ENCODE peak calls at places on chromosomes 7 and 10, in eight cellular contexts. Q, B, X, K, P, M, Z and R are unnamed samples. For H3K36me3, the result is how much of the 10 kb centered on the place peaks cover.

GRCh38 chr10:60235001-60235400 is 154.7 kb downstream of the ANK3 start:
- DNase-seq in Q (no peak), B (no peak), X (peak), K (no peak), P (no peak), M (no peak), Z (no peak), R (no peak)

GRCh38 chr10:29806350-29806788 is 171.6 kb upstream of the SVIL start:
- DNase-seq in Q (no peak), B (no peak), X (peak), K (no peak), P (no peak), M (no peak), Z (no peak), R (no peak)

GRCh38 chr10:85266808-85267207 is 938.4 kb downstream of the CCSER2 start:
- DNase-seq in Q (no peak), B (no peak), X (no peak), K (no peak), P (no peak), M (no peak), Z (no peak), R (no peak)

GRCh38 chr10:191703-192518 is 56.7 kb downstream of the ZMYND11 start:
- DNase-seq in Q (no peak), B (peak), X (peak), K (no peak), P (no peak), M (peak), Z (no peak), R (no peak)

GRCh38 chr7:23597908-23598224 is 684 bp downstream of the CCDC126 start:
- DNase-seq in Q (no peak), B (peak), X (peak), K (no peak), P (peak), M (no peak), Z (no peak), R (no peak)

GRCh38 chr7:157000047-157000726 is 10.3 kb downstream of the MNX1 start:
- DNase-seq in Q (no peak), B (peak), X (no peak), K (no peak), P (peak), M (no peak), Z (peak), R (no peak)

GRCh38 chr7:150941983-150942590 is 36.0 kb downstream of the KCNH2 start:
- DNase-seq in Q (no peak), B (no peak), X (peak), K (no peak), P (peak), M (no peak), Z (no peak), R (no peak)

GRCh38 chr10:126511917-126512487 is 123.7 kb upstream of the ADAM12 start:
- DNase-seq in Q (no peak), B (no peak), X (no peak), K (no peak), P (no peak), M (no peak), Z (no peak), R (no peak)

GRCh38 chr10:11300071-11300470 is 282.4 kb downstream of the CELF2 start:
- DNase-seq in Q (no peak), B (no peak), X (no peak), K (no peak), P (no peak), M (no peak), Z (no peak), R (no peak)

GRCh38 chr10:80501913-80502521 is 35.7 kb upstream of the SH2D4B start:
- DNase-seq in Q (no peak), B (no peak), X (no peak), K (no peak), P (no peak), M (no peak), Z (no peak), R (no peak)

GRCh38 chr7:99409192-99409572 is 413 bp downstream of the BUD31 start:
- DNase-seq in Q (no peak), B (no peak), X (no peak), K (no peak), P (no peak), M (no peak), Z (no peak), R (no peak)

GRCh38 chr7:52959878-52960660 is 75.4 kb upstream of the POM121L12 start:
- DNase-seq in Q (no peak), B (no peak), X (no peak), K (no peak), P (no peak), M (no peak), Z (no peak), R (no peak)

GRCh38 chr7:1819258-1819841 is 149.3 kb downstream of the ELFN1 start:
- DNase-seq in Q (no peak), B (no peak), X (no peak), K (no peak), P (no peak), M (no peak), Z (no peak), R (no peak)

GRCh38 chr7:145009866-145010265 is 174.0 kb upstream of the TPK1 start:
- DNase-seq in Q (no peak), B (no peak), X (peak), K (no peak), P (no peak), M (no peak), Z (no peak), R (no peak)

GRCh38 chr10:49585387-49585786 is 24.7 kb upstream of the SLC18A3 start:
- DNase-seq in Q (no peak), B (no peak), X (peak), K (peak), P (no peak), M (no peak), Z (no peak), R (no peak)

GRCh38 chr10:70132098-70133029 is at the start of gene AIFM2:
- DNase-seq in Q (peak), B (peak), X (peak), K (no peak), P (peak), M (peak), Z (peak), R (no peak)

GRCh38 chr7:42262907-42263466 is 26.0 kb upstream of the GLI3 start:
- DNase-seq in Q (no peak), B (no peak), X (peak), K (no peak), P (no peak), M (peak), Z (no peak), R (no peak)

GRCh38 chr10:50447691-50448090 is 176.1 kb downstream of the SGMS1 start:
- DNase-seq in Q (no peak), B (no peak), X (no peak), K (no peak), P (no peak), M (no peak), Z (no peak), R (no peak)

GRCh38 chr7:123260428-123260960 is 60.7 kb upstream of the SLC13A1 start:
- DNase-seq in Q (no peak), B (no peak), X (peak), K (no peak), P (peak), M (no peak), Z (no peak), R (no peak)

GRCh38 chr10:6203331-6204062 is 765 bp downstream of the PFKFB3 start:
- DNase-seq in Q (peak), B (peak), X (no peak), K (no peak), P (peak), M (peak), Z (peak), R (no peak)

GRCh38 chr7:28732037-28732869 is 225.9 kb downstream of the TRIL start:
- DNase-seq in Q (no peak), B (no peak), X (peak), K (no peak), P (no peak), M (peak), Z (no peak), R (no peak)

GRCh38 chr7:130420943-130421578 is 19.8 kb downstream of the CEP41 start:
- DNase-seq in Q (no peak), B (no peak), X (peak), K (no peak), P (no peak), M (no peak), Z (no peak), R (no peak)

GRCh38 chr10:3537518-3537917 is 247.5 kb downstream of the KLF6 start:
- DNase-seq in Q (no peak), B (no peak), X (no peak), K (no peak), P (no peak), M (no peak), Z (no peak), R (no peak)

GRCh38 chr7:95865716-95866371 is 93.5 kb downstream of the DYNC1I1 start:
- DNase-seq in Q (no peak), B (no peak), X (no peak), K (no peak), P (no peak), M (no peak), Z (no peak), R (peak)

GRCh38 chr7:1894906-1895663 is 225.0 kb downstream of the ELFN1 start:
- DNase-seq in Q (no peak), B (no peak), X (no peak), K (no peak), P (no peak), M (no peak), Z (no peak), R (no peak)

GRCh38 chr10:31669367-31669766 is 259.3 kb downstream of the ARHGAP12 start:
- DNase-seq in Q (no peak), B (no peak), X (no peak), K (no peak), P (no peak), M (no peak), Z (no peak), R (no peak)

GRCh38 chr7:77205706-77206105 is 6.1 kb upstream of the FGL2 start:
- DNase-seq in Q (no peak), B (no peak), X (no peak), K (no peak), P (no peak), M (no peak), Z (no peak), R (no peak)

GRCh38 chr7:5625938-5626337 is 155.5 kb downstream of the RNF216 start:
- DNase-seq in Q (no peak), B (no peak), X (peak), K (peak), P (peak), M (no peak), Z (no peak), R (no peak)

GRCh38 chr7:47681241-47681810 is 99.4 kb upstream of the TNS3 start:
- DNase-seq in Q (no peak), B (no peak), X (no peak), K (no peak), P (no peak), M (no peak), Z (no peak), R (no peak)

GRCh38 chr10:95350830-95351228 is 60.0 kb upstream of the PDLIM1 start:
- DNase-seq in Q (no peak), B (no peak), X (peak), K (no peak), P (no peak), M (no peak), Z (no peak), R (no peak)
- H3K36me3 ChIP-seq in Q (under half), B (under half), X (under half), K (under half), P (under half), M (under half), Z (under half), R (under half)

GRCh38 chr10:35535136-35535535 is 70.0 kb upstream of the GJD4 start:
- DNase-seq in Q (no peak), B (no peak), X (no peak), K (no peak), P (no peak), M (no peak), Z (no peak), R (no peak)
- H3K36me3 ChIP-seq in Q (under half), B (under half), X (under half), K (under half), P (under half), M (under half), Z (under half), R (under half)

GRCh38 chr7:102387064-102387463 is 9.1 kb upstream of the PRKRIP1 start:
- DNase-seq in Q (no peak), B (peak), X (no peak), K (no peak), P (no peak), M (no peak), Z (no peak), R (no peak)
- H3K36me3 ChIP-seq in Q (under half), B (under half), X (under half), K (under half), P (under half), M (under half), Z (under half), R (under half)

DNA sequence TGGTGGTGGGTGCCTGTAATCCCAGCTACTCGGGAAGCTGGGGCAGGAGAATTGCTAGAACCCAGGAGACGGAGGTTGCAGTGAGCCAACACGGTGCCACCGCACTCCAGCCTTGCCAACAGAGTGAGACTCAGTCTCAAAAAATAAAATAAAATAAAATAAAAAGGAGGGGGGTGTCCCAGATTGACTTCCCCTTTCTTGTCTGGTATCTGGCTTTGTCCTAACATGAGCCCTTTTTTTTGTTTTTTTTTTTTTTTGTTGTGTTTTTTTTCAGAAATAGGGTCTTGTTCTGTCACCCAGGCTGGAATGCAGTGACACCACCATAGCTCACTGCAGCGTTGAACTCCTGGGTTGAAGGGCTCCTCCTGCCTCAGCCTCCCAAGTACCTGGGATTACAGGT is 4.7 kb downstream of the CASP2 start:
- DNase-seq in Q (no peak), B (no peak), X (no peak), K (no peak), P (no peak), M (no peak), Z (no peak), R (no peak)
- H3K36me3 ChIP-seq in Q (under half), B (under half), X (under half), K (under half), P (under half), M (under half), Z (under half), R (under half)